ENCODE peak calls at places on chromosome 18, in nine cellular contexts. C is CD8-positive, alpha-beta T cell; J is pancreas; K is AG09309; Z is astrocyte of the cerebellum; G is fibroblast of lung; B is K562; S is stomach; Q is foreskin fibroblast. O is an unnamed sample.

GRCh38 chr18:12325726-12326245 is 17.7 kb downstream of the TUBB6 start:
- DNase-seq in C (no peak), Q (no peak), J (no peak), S (no peak), K (no peak), Z (no peak), G (no peak), B (no peak), O (no peak)

GRCh38 chr18:37385846-37386435 is 179.7 kb downstream of the CELF4 start:
- DNase-seq in Z (no peak), S (no peak), J (no peak), Q (no peak), C (no peak), K (no peak), B (peak), G (peak), O (no peak)

GRCh38 chr18:13452851-13453524 is 234.4 kb downstream of the LDLRAD4 start:
- DNase-seq in G (no peak), Z (no peak), Q (no peak), B (no peak), K (no peak), S (peak), J (no peak), C (no peak), O (no peak)

GRCh38 chr18:31072175-31072574 is 29.6 kb upstream of the DSC3 start:
- DNase-seq in K (no peak), B (no peak), Q (no peak), C (no peak), Z (no peak), S (no peak), G (no peak), J (no peak), O (no peak)

GRCh38 chr18:8659609-8660242 is 45.6 kb upstream of the MTCL1 start:
- DNase-seq in K (no peak), B (no peak), G (no peak), Q (no peak), J (no peak), Z (no peak), C (no peak), S (no peak), O (no peak)

GRCh38 chr18:39839782-39840181 is 2115.3 kb upstream of the PIK3C3 start:
- DNase-seq in S (no peak), Z (no peak), C (no peak), J (no peak), Q (peak), G (peak), B (no peak), K (no peak), O (no peak)

GRCh38 chr18:46423226-46423805 is 233.7 kb downstream of the LOXHD1 start:
- DNase-seq in J (no peak), C (no peak), B (no peak), Z (no peak), K (no peak), G (no peak), S (no peak), Q (no peak), O (no peak)

GRCh38 chr18:60100805-60101204 is 201.0 kb downstream of the PMAIP1 start:
- DNase-seq in Z (no peak), Q (peak), J (no peak), G (peak), K (no peak), C (no peak), B (no peak), S (no peak), O (no peak)

GRCh38 chr18:47067648-47068047 is 32.2 kb upstream of the ELOA2 start:
- DNase-seq in K (no peak), Q (no peak), S (no peak), B (no peak), J (no peak), Z (no peak), C (no peak), G (no peak), O (no peak)

GRCh38 chr18:75075016-75075305 is 134.0 kb downstream of the PTGR3 start:
- DNase-seq in G (no peak), C (no peak), Z (no peak), J (no peak), Q (no peak), K (no peak), B (no peak), S (no peak), O (no peak)

GRCh38 chr18:27789406-27789805 is 387.5 kb downstream of the CDH2 start:
- DNase-seq in S (no peak), Z (no peak), G (no peak), B (no peak), C (no peak), Q (no peak), J (no peak), K (no peak), O (no peak)

GRCh38 chr18:394997-395383 is 105.5 kb downstream of the COLEC12 start:
- DNase-seq in Z (peak), J (peak), C (no peak), K (peak), B (no peak), G (peak), S (no peak), Q (peak), O (peak)

GRCh38 chr18:74895686-74896085 is 298.0 kb downstream of the ZNF407 start:
- DNase-seq in C (no peak), Z (peak), S (no peak), B (no peak), G (peak), K (no peak), Q (peak), J (no peak), O (no peak)

GRCh38 chr18:36296591-36297418 is 708 bp upstream of the FHOD3 start:
- DNase-seq in J (peak), K (peak), B (peak), C (no peak), G (peak), Z (peak), S (no peak), Q (peak), O (peak)

GRCh38 chr18:79169958-79170555 is 100.9 kb downstream of the ATP9B start:
- DNase-seq in B (no peak), Q (peak), C (no peak), Z (no peak), S (no peak), G (no peak), J (no peak), K (no peak), O (no peak)

GRCh38 chr18:10378688-10379465 is 75.6 kb upstream of the APCDD1 start:
- DNase-seq in J (no peak), G (no peak), C (no peak), Z (no peak), Q (peak), B (no peak), K (peak), S (no peak), O (peak)

GRCh38 chr18:6239716-6240115 is 175.0 kb downstream of the L3MBTL4 start:
- DNase-seq in G (no peak), J (no peak), Q (no peak), S (no peak), B (no peak), Z (no peak), C (no peak), K (no peak), O (no peak)

GRCh38 chr18:56413862-56414261 is 224.5 kb downstream of the TXNL1 start:
- DNase-seq in G (no peak), C (no peak), B (no peak), K (no peak), S (no peak), Z (no peak), Q (no peak), J (no peak), O (no peak)

GRCh38 chr18:5195656-5196055 is 1.4 kb downstream of the AKAIN1 start:
- DNase-seq in C (no peak), Z (no peak), K (no peak), J (no peak), B (no peak), S (no peak), Q (no peak), G (no peak), O (no peak)

GRCh38 chr18:48951448-48952286 is 902 bp upstream of the SMAD7 start:
- DNase-seq in Q (peak), S (peak), K (peak), B (peak), J (peak), G (peak), C (peak), Z (peak), O (no peak)
- TF ChIP-seq CTCF in Q (peak), S (no peak), K (peak), B (peak), J (no peak), G (no peak), C (no peak), Z (peak), O (no peak)

DNA sequence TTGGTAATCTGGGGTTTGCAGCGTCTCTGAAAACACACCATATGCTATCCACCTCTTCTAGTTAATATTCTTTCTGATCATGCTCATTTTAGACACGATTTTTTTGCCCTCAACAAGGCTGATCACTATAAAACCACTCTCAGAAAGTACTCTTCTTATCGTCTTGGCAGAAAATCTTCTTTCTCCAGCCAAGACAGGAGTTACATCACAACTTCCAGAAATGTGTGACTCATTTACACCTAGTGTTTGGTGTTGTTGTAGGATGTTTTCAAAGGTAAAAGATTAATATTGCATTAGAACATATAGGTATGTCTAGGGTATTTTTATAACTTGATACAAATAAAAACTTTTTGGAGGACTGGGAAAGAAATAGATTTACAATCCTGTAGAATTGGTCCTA is 138.5 kb upstream of the NETO1 start:
- DNase-seq in C (no peak), S (no peak), G (no peak), Z (no peak), J (no peak), Q (no peak), B (no peak), K (no peak), O (no peak)
- H3K4me3 ChIP-seq in C (no peak), S (no peak), G (no peak), Z (no peak), J (no peak), Q (no peak), B (no peak), K (no peak), O (no peak)

DNA sequence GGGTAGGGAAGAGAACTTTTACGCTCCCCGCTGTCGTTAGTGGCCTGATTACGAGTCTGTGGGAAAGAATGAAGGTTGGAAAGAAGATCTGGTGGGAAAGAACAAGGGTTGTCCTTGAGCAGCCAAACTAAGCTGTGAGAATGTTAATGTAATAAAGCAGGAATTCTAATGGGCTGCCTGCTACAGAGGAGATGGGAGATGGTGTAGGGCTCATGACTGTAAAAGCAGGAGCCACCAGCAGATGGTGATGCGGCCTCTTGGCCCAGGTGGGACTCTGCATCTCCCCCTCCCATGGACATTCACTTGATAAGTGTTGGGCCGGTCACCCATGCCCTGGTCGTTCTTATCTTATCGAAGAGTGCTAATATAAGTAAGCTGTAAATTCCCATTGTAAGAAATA is 150.0 kb downstream of the NEDD4L start:
- DNase-seq in S (peak), Z (no peak), G (no peak), B (peak), J (peak), Q (no peak), K (no peak), C (no peak), O (no peak)
- TF ChIP-seq CTCF in S (no peak), Z (peak), G (peak), B (peak), J (no peak), Q (peak), K (no peak), C (no peak), O (peak)

GRCh38 chr18:70636991-70637390 is 348.1 kb downstream of the SOCS6 start:
- DNase-seq in S (no peak), G (no peak), K (no peak), J (no peak), Z (no peak), C (no peak), B (no peak), Q (no peak), O (no peak)

GRCh38 chr18:70643812-70644211 is 355.0 kb downstream of the SOCS6 start:
- DNase-seq in S (no peak), J (no peak), G (no peak), Z (no peak), C (no peak), Q (no peak), B (no peak), K (no peak), O (no peak)

GRCh38 chr18:70645971-70646370 is 357.1 kb downstream of the SOCS6 start:
- DNase-seq in Q (no peak), S (no peak), C (no peak), J (no peak), Z (no peak), B (no peak), G (no peak), K (no peak), O (no peak)

GRCh38 chr18:70641156-70641775 is 352.4 kb downstream of the SOCS6 start:
- DNase-seq in G (no peak), C (no peak), Z (no peak), J (no peak), K (no peak), B (no peak), Q (no peak), S (no peak), O (no peak)

DNA sequence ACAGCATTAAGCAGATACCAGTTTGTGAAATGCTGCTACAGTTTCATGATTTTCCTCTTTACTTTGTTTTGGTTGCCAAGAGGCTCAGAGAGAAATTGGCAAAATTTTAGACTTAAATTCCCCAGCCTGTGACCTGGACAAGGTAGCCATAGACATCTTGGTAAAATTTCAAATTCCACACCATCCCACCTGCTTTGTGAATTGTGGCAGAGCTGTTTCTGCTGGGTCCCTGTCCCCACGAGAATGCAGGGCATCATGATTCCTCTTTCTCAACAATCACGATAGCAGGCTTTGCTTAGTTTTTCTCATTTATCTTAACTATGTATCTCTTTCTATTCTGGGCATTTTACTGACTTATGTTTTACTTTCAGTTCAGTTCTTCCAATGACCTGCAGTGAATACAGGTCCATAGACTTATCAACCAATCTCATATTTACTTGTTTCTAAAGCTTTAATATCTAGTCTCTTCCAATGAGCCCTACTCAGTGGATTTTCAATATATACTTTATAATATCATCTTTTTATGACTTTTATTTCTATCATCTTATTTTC is 351.6 kb downstream of the SOCS6 start:
- DNase-seq in J (no peak), G (no peak), B (no peak), C (no peak), Z (no peak), K (no peak), Q (no peak), S (no peak), O (no peak)
- H3K4me3 ChIP-seq in J (no peak), G (no peak), B (no peak), C (no peak), Z (no peak), K (no peak), Q (no peak), S (no peak), O (no peak)

DNA sequence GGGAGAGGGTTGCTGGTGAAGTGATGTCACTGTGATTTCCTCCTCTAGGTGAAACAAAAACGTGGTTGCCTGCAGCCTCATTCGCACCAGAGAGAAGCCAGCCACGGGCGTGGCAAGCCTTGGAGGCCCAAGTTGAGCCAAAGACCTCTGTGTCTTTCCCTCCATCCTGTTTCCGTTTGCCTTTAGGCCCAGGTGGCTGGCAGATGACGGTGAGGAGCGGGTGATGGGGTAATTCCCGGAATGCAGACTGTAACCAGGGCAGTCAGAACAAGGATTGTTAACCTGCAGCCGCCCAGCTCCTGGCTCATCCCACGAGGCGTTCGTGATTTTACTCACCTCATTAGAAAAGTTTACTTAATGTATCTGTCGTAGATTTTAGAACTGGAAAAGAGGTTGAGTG is 14.4 kb downstream of the CTIF start:
- DNase-seq in G (no peak), Q (no peak), C (no peak), J (no peak), Z (no peak), S (no peak), K (no peak), B (no peak), O (peak)
- TF ChIP-seq CTCF in G (no peak), Q (no peak), C (no peak), J (no peak), Z (no peak), S (no peak), K (no peak), B (no peak), O (no peak)

GRCh38 chr18:58512648-58513338 is 116.1 kb downstream of the ALPK2 start:
- DNase-seq in S (no peak), Q (no peak), C (no peak), G (no peak), J (no peak), Z (no peak), B (no peak), K (no peak), O (no peak)

GRCh38 chr18:58515175-58515574 is 113.7 kb downstream of the ALPK2 start:
- DNase-seq in C (no peak), S (no peak), K (no peak), Z (no peak), B (no peak), G (no peak), Q (no peak), J (no peak), O (no peak)

GRCh38 chr18:58516514-58517285 is 112.2 kb downstream of the ALPK2 start:
- DNase-seq in B (no peak), K (no peak), G (no peak), Q (no peak), J (no peak), Z (no peak), S (no peak), C (no peak), O (no peak)

GRCh38 chr18:58513615-58514014 is 115.3 kb downstream of the ALPK2 start:
- DNase-seq in B (no peak), S (no peak), J (no peak), K (no peak), G (no peak), Z (no peak), Q (no peak), C (no peak), O (no peak)

GRCh38 chr18:58514773-58515172 is 114.1 kb downstream of the ALPK2 start:
- DNase-seq in G (no peak), B (no peak), K (no peak), Z (no peak), Q (no peak), J (no peak), S (no peak), C (no peak), O (no peak)
- H3K4me3 ChIP-seq in G (no peak), B (no peak), K (no peak), Z (no peak), Q (no peak), J (no peak), S (no peak), C (no peak), O (no peak)

GRCh38 chr18:54931152-54931551 is 28.1 kb downstream of the CCDC68 start:
- DNase-seq in C (no peak), K (no peak), J (no peak), G (no peak), Z (no peak), S (no peak), B (no peak), Q (no peak), O (no peak)
- TF ChIP-seq CTCF in C (no peak), K (no peak), J (no peak), G (no peak), Z (no peak), S (no peak), B (peak), Q (no peak), O (no peak)

DNA sequence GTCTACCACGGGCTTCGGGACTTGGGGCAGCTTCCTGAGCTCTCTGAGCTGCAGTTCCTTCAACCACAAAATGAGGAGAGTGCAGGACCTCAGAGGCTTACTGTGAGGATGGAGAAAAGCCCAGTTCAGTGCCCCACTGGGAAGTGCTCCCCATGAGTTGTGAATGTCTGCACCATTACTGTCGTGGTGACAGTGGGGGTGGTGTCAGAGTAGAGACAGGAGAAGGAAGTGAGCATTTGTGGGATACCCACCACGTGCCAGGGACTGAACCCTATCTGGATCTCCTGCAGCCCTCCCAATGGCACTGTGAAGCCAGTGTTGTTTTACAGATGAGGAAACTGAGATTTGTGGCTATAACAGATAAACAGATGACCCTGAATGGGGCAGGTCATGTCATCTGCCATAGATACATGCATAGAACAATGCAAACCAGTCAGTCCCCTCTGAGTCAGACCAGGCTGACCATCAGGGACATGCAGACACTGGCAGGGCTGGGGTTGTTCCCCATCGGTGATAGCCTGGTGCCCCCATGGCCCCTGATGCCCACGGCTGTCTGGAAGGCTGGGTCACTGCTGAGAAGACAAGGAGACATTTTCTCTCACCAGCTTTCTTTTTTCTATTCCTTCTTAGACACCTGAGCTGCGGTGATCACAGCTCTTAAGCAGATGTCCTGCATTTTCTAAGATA is 60.8 kb downstream of the EMILIN2 start:
- DNase-seq in C (no peak), S (no peak), K (no peak), Q (no peak), J (no peak), Z (no peak), B (no peak), G (no peak), O (no peak)
- H3K4me3 ChIP-seq in C (peak), S (peak), K (peak), Q (peak), J (no peak), Z (peak), B (no peak), G (peak), O (peak)

GRCh38 chr18:58140366-58141325 is 96.6 kb downstream of the NEDD4L start:
- DNase-seq in B (no peak), K (no peak), Q (no peak), Z (no peak), J (peak), C (no peak), S (no peak), G (no peak), O (no peak)
- TF ChIP-seq CTCF in B (no peak), K (no peak), Q (no peak), Z (no peak), J (no peak), C (no peak), S (no peak), G (no peak), O (no peak)

DNA sequence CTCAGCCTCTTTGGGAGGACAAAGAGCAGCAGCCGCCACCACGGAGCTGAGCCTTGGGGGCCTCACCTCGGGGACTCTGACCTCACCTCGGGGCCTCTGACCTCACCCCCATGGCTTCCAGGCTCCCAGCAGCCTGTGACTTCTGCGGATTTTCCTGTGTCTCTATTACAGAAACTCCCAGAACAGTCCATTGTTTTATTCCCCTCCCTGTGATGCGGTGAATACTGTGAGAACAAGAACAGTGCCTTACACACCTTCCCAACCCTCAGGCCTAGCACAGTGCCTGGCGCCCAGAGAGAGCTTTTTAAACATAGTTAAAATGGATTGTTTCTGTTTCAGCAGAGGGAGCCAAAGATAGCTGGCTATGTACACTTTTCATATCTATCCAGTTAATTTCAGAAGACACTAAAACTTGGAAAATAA is 63.7 kb downstream of the MBP start:
- DNase-seq in S (no peak), Q (no peak), K (no peak), B (no peak), Z (no peak), C (no peak), J (no peak), G (peak), O (no peak)
- H3K4me3 ChIP-seq in S (no peak), Q (no peak), K (no peak), B (no peak), Z (no peak), C (peak), J (no peak), G (no peak), O (no peak)